ENCODE peak calls at places on chromosome 14, in six cellular contexts. One of them, this sample, is unnamed.

GRCh38 chr14:59249029-59249428 is 60.6 kb downstream of the DAAM1 start:
- DNase-seq in colonic mucosa: no peak
- DNase-seq in astrocyte: no peak
- DNase-seq in GM23338: peak; percentile 36
- DNase-seq in GM12878: no peak
- DNase-seq in IMR-90: no peak
- DNase-seq in this sample: no peak

GRCh38 chr14:100263141-100263540 is 24.2 kb downstream of the YY1 start:
- DNase-seq in colonic mucosa: no peak
- DNase-seq in astrocyte: peak; percentile 22
- DNase-seq in GM23338: no peak
- DNase-seq in GM12878: no peak
- DNase-seq in IMR-90: no peak
- DNase-seq in this sample: peak; percentile 43

GRCh38 chr14:105852378-105853088 is 326.1 kb downstream of the TMEM121 start:
- DNase-seq in colonic mucosa: peak; percentile 7
- DNase-seq in astrocyte: no peak
- DNase-seq in GM23338: no peak
- DNase-seq in GM12878: no peak
- DNase-seq in IMR-90: no peak
- DNase-seq in this sample: no peak

GRCh38 chr14:47715330-47715729 is 39.9 kb upstream of the MDGA2 start:
- DNase-seq in colonic mucosa: no peak
- DNase-seq in astrocyte: peak; percentile 33
- DNase-seq in GM23338: no peak
- DNase-seq in GM12878: no peak
- DNase-seq in IMR-90: peak; percentile 0
- DNase-seq in this sample: peak; percentile 0

GRCh38 chr14:104141621-104142091 is 3.3 kb downstream of the KIF26A start:
- DNase-seq in colonic mucosa: no peak
- DNase-seq in astrocyte: no peak
- DNase-seq in GM23338: no peak
- DNase-seq in GM12878: no peak
- DNase-seq in IMR-90: no peak
- DNase-seq in this sample: no peak

GRCh38 chr14:31229009-31229408 is 21.4 kb upstream of the HECTD1 start:
- DNase-seq in colonic mucosa: peak; percentile 12
- DNase-seq in astrocyte: no peak
- DNase-seq in GM23338: no peak
- DNase-seq in GM12878: no peak
- DNase-seq in IMR-90: no peak
- DNase-seq in this sample: no peak

GRCh38 chr14:20578325-20578724 is 9.5 kb downstream of the RNASE11 start:
- DNase-seq in colonic mucosa: no peak
- DNase-seq in astrocyte: no peak
- DNase-seq in GM23338: peak; percentile 90
- DNase-seq in GM12878: no peak
- DNase-seq in IMR-90: no peak
- DNase-seq in this sample: no peak

GRCh38 chr14:38839743-38840375 is 263.2 kb downstream of the SEC23A start:
- DNase-seq in colonic mucosa: peak; percentile 29
- DNase-seq in astrocyte: peak; percentile 3
- DNase-seq in GM23338: no peak
- DNase-seq in GM12878: no peak
- DNase-seq in IMR-90: no peak
- DNase-seq in this sample: peak; percentile 20

GRCh38 chr14:68661226-68662225 is 131.3 kb downstream of the ZFP36L1 start:
- DNase-seq in colonic mucosa: no peak
- DNase-seq in astrocyte: no peak
- DNase-seq in GM23338: no peak
- DNase-seq in GM12878: no peak
- DNase-seq in IMR-90: no peak
- DNase-seq in this sample: no peak
- H3K4me1 ChIP-seq in colonic mucosa: no peaks in the 10 kb centered on the region
- H3K4me1 ChIP-seq in astrocyte: peaks cover 44% of the 10 kb centered on the region
- H3K4me1 ChIP-seq in GM23338: no peaks in the 10 kb centered on the region
- H3K4me1 ChIP-seq in GM12878: peaks cover 22% of the 10 kb centered on the region
- H3K4me1 ChIP-seq in IMR-90: peaks cover 32% of the 10 kb centered on the region
- H3K4me1 ChIP-seq in this sample: peaks cover 37% of the 10 kb centered on the region

GRCh38 chr14:51703787-51704186 is 52.1 kb downstream of the FRMD6 start:
- DNase-seq in colonic mucosa: no peak
- DNase-seq in astrocyte: no peak
- DNase-seq in GM23338: no peak
- DNase-seq in GM12878: no peak
- DNase-seq in IMR-90: no peak
- DNase-seq in this sample: no peak

GRCh38 chr14:51701956-51702355 is 50.2 kb downstream of the FRMD6 start:
- DNase-seq in colonic mucosa: no peak
- DNase-seq in astrocyte: no peak
- DNase-seq in GM23338: peak; percentile 19
- DNase-seq in GM12878: no peak
- DNase-seq in IMR-90: peak; percentile 45
- DNase-seq in this sample: peak; percentile 47

GRCh38 chr14:51704465-51705050 is 52.8 kb downstream of the FRMD6 start:
- DNase-seq in colonic mucosa: no peak
- DNase-seq in astrocyte: no peak
- DNase-seq in GM23338: peak; percentile 70
- DNase-seq in GM12878: no peak
- DNase-seq in IMR-90: no peak
- DNase-seq in this sample: no peak
- H3K27ac ChIP-seq in colonic mucosa: no peak overlapping the region
- H3K27ac ChIP-seq in astrocyte: peak overlapping the region; percentile 18
- H3K27ac ChIP-seq in GM23338: peak overlapping the region; percentile 16
- H3K27ac ChIP-seq in GM12878: no peak overlapping the region
- H3K27ac ChIP-seq in IMR-90: no peak overlapping the region
- H3K27ac ChIP-seq in this sample: no peak overlapping the region

GRCh38 chr14:64730061-64730440 is 25.8 kb downstream of the PLEKHG3 start:
- DNase-seq in colonic mucosa: no peak
- DNase-seq in astrocyte: no peak
- DNase-seq in GM23338: no peak
- DNase-seq in GM12878: no peak
- DNase-seq in IMR-90: no peak
- DNase-seq in this sample: no peak

GRCh38 chr14:64732066-64732465 is 27.8 kb downstream of the PLEKHG3 start:
- DNase-seq in colonic mucosa: no peak
- DNase-seq in astrocyte: no peak
- DNase-seq in GM23338: no peak
- DNase-seq in GM12878: no peak
- DNase-seq in IMR-90: no peak
- DNase-seq in this sample: no peak

GRCh38 chr14:64730681-64731080 is 26.5 kb downstream of the PLEKHG3 start:
- DNase-seq in colonic mucosa: no peak
- DNase-seq in astrocyte: no peak
- DNase-seq in GM23338: no peak
- DNase-seq in GM12878: no peak
- DNase-seq in IMR-90: no peak
- DNase-seq in this sample: no peak

GRCh38 chr14:64732536-64733120 is 28.4 kb downstream of the PLEKHG3 start:
- DNase-seq in colonic mucosa: no peak
- DNase-seq in astrocyte: no peak
- DNase-seq in GM23338: no peak
- DNase-seq in GM12878: no peak
- DNase-seq in IMR-90: no peak
- DNase-seq in this sample: no peak

GRCh38 chr14:64731141-64731581 is 26.9 kb downstream of the PLEKHG3 start:
- DNase-seq in colonic mucosa: no peak
- DNase-seq in astrocyte: no peak
- DNase-seq in GM23338: no peak
- DNase-seq in GM12878: no peak
- DNase-seq in IMR-90: no peak
- DNase-seq in this sample: no peak
- H3K36me3 ChIP-seq in colonic mucosa: no peaks in the 10 kb centered on the region
- H3K36me3 ChIP-seq in astrocyte: peaks cover 21% of the 10 kb centered on the region
- H3K36me3 ChIP-seq in GM23338: peaks cover 4% of the 10 kb centered on the region
- H3K36me3 ChIP-seq in GM12878: no peaks in the 10 kb centered on the region
- H3K36me3 ChIP-seq in IMR-90: peaks cover 28% of the 10 kb centered on the region
- H3K36me3 ChIP-seq in this sample: no peaks in the 10 kb centered on the region

DNA sequence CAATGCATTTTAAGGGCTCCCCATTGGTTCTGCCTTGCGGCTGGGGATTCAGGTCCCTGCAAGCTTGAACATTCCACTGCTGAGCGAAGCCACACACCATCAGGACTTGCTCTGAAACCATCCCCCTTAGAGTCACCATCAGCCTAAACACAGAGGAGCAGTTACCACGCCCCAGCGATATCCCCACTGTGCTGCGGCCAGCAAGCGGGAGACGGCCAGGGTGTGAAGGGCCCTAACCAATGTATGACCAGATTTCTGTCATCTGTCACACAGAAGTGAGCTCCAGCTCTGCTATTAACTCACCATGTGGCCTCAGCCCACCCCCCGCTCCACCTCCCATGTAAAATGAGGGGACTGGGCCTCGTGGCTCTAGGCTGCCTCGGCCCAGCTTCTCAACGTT is 29.6 kb downstream of the CCDC88C start:
- DNase-seq in colonic mucosa: no peak
- DNase-seq in astrocyte: no peak
- DNase-seq in GM23338: no peak
- DNase-seq in GM12878: no peak
- DNase-seq in IMR-90: no peak
- DNase-seq in this sample: no peak
- H3K4me1 ChIP-seq in colonic mucosa: peaks cover 4% of the 10 kb centered on the region
- H3K4me1 ChIP-seq in astrocyte: peaks cover 4% of the 10 kb centered on the region
- H3K4me1 ChIP-seq in GM23338: peaks cover 33% of the 10 kb centered on the region
- H3K4me1 ChIP-seq in GM12878: peaks cover 62% of the 10 kb centered on the region
- H3K4me1 ChIP-seq in IMR-90: peaks cover 2% of the 10 kb centered on the region
- H3K4me1 ChIP-seq in this sample: no peaks in the 10 kb centered on the region

DNA sequence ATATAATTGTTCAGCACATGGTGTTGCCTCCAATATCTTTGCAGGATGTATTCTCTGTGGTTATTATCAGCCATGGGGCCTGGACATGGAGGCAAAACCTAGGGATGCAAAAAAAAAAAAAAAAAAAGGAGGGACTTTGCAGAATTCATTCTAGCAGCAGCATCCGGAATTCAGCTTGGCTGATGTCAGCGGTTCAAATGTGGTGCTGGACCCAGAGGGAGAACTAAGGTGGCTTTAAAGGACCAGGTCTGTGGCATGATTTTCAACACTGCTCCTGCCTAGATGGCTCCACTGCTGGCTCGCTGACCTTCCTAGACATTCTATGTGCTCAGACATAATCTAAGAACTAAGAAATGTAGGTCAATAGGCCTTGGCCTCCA is 108.5 kb downstream of the PPM1A start:
- DNase-seq in colonic mucosa: no peak
- DNase-seq in astrocyte: no peak
- DNase-seq in GM23338: no peak
- DNase-seq in GM12878: no peak
- DNase-seq in IMR-90: no peak
- DNase-seq in this sample: no peak
- H3K27ac ChIP-seq in colonic mucosa: no peak overlapping the region
- H3K27ac ChIP-seq in astrocyte: no peak overlapping the region
- H3K27ac ChIP-seq in GM23338: no peak overlapping the region
- H3K27ac ChIP-seq in GM12878: no peak overlapping the region
- H3K27ac ChIP-seq in IMR-90: no peak overlapping the region
- H3K27ac ChIP-seq in this sample: no peak overlapping the region

DNA sequence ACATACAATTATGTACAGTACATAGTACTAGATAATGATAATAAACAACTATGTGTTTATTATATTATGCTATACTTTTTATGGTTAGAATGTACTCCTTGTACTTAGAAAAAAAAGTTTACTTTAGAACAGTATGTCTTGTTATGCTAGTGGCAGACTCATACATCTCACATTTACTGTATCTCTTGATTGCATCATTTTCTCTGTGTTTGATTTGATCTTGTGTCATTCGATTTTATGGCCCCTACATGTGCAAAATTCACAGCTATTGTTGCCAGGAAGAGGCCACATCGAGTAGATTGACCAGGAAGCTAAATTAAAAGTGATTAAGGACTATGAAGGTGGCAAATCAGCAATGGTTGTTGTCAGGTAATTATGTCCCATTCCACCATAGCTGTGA is 153.0 kb downstream of the PCNX1 start:
- DNase-seq in colonic mucosa: no peak
- DNase-seq in astrocyte: no peak
- DNase-seq in GM23338: no peak
- DNase-seq in GM12878: no peak
- DNase-seq in IMR-90: no peak
- DNase-seq in this sample: no peak
- H3K36me3 ChIP-seq in colonic mucosa: no peaks in the 10 kb centered on the region
- H3K36me3 ChIP-seq in astrocyte: peaks cover 47% of the 10 kb centered on the region
- H3K36me3 ChIP-seq in GM23338: peaks cover 40% of the 10 kb centered on the region
- H3K36me3 ChIP-seq in GM12878: peaks cover 19% of the 10 kb centered on the region
- H3K36me3 ChIP-seq in IMR-90: peaks cover 18% of the 10 kb centered on the region
- H3K36me3 ChIP-seq in this sample: peaks cover 5% of the 10 kb centered on the region

DNA sequence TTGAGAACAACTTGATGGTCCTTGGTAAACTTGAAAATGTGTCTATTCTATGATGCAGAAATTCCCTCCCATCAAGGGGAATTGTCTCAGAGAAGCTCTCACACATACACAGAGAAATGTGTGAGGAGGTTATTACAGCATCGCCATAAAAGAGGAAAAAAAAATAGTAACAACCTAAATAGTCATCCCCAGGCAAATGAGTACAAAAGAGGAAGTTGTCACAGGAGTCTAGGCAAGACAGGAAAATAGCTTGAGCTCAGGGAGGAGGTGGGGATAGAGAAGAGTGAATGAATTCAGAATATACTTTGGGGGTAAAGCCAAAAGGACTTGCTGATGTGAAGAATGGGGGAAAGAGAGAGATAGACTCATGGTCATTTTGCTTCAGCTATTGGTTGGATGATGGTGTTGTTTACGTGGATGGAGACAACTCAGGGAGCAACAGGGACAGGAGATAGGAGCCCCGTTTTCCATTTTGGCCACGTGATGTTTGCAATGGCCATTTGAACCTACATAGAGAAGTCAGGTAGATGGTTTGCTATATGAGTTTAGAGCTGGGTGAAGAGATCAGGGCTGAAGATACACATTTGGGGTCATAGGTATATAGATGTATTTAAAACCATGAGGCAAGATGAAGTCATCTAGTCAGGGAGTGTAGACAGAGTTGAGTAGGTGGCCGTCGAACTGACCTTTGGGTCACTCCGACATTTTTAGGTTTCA is 20.3 kb downstream of the LRRC74A start:
- DNase-seq in colonic mucosa: no peak
- DNase-seq in astrocyte: no peak
- DNase-seq in GM23338: no peak
- DNase-seq in GM12878: no peak
- DNase-seq in IMR-90: no peak
- DNase-seq in this sample: no peak
- H3K4me1 ChIP-seq in colonic mucosa: no peaks in the 10 kb centered on the region
- H3K4me1 ChIP-seq in astrocyte: no peaks in the 10 kb centered on the region
- H3K4me1 ChIP-seq in GM23338: no peaks in the 10 kb centered on the region
- H3K4me1 ChIP-seq in GM12878: no peaks in the 10 kb centered on the region
- H3K4me1 ChIP-seq in IMR-90: no peaks in the 10 kb centered on the region
- H3K4me1 ChIP-seq in this sample: no peaks in the 10 kb centered on the region

This sample was measured in fibroblast of lung.